ENCODE peak calls at places on chromosomes 5 and 9, in five cellular contexts. One of them, this sample, is unnamed.

GRCh38 chr9:137276757-137277328 is 683 bp upstream of the TOR4A start:
- DNase-seq in GM20000: peak; percentile 53
- DNase-seq in nephron progenitor cell: no peak
- DNase-seq in mammary epithelial cell: no peak
- DNase-seq in activated B cell treated with CpG ODN at 0.5 μM for 24 hours: no peak
- DNase-seq in this sample: peak; percentile 68

GRCh38 chr5:177495243-177496060 is 2.0 kb downstream of the PDLIM7 start:
- DNase-seq in mammary epithelial cell: peak; percentile 56
- DNase-seq in nephron progenitor cell: peak; percentile 74
- DNase-seq in activated B cell treated with CpG ODN at 0.5 μM for 24 hours: no peak
- DNase-seq in GM20000: peak; percentile 53
- DNase-seq in this sample: no peak

GRCh38 chr5:78534148-78535009 is 114.2 kb downstream of the LHFPL2 start:
- DNase-seq in mammary epithelial cell: no peak
- DNase-seq in activated B cell treated with CpG ODN at 0.5 μM for 24 hours: no peak
- DNase-seq in GM20000: no peak
- DNase-seq in nephron progenitor cell: no peak
- DNase-seq in this sample: no peak

GRCh38 chr5:127871448-127872153 is 168.4 kb downstream of the CCDC192 start:
- DNase-seq in mammary epithelial cell: peak; percentile 87
- DNase-seq in nephron progenitor cell: no peak
- DNase-seq in GM20000: no peak
- DNase-seq in activated B cell treated with CpG ODN at 0.5 μM for 24 hours: no peak
- DNase-seq in this sample: no peak

GRCh38 chr5:139271201-139272027 is 22.1 kb upstream of the MATR3 start:
- DNase-seq in GM20000: no peak
- DNase-seq in activated B cell treated with CpG ODN at 0.5 μM for 24 hours: no peak
- DNase-seq in nephron progenitor cell: no peak
- DNase-seq in mammary epithelial cell: peak; percentile 72
- DNase-seq in this sample: no peak

GRCh38 chr9:133979124-133979920 is 12.8 kb downstream of the VAV2 start:
- DNase-seq in GM20000: peak; percentile 81
- DNase-seq in nephron progenitor cell: peak; percentile 57
- DNase-seq in activated B cell treated with CpG ODN at 0.5 μM for 24 hours: peak; percentile 44
- DNase-seq in mammary epithelial cell: no peak
- DNase-seq in this sample: no peak

GRCh38 chr5:86665984-86666760 is 48.4 kb downstream of the COX7C start:
- DNase-seq in nephron progenitor cell: no peak
- DNase-seq in activated B cell treated with CpG ODN at 0.5 μM for 24 hours: no peak
- DNase-seq in mammary epithelial cell: no peak
- DNase-seq in GM20000: no peak
- DNase-seq in this sample: no peak

GRCh38 chr5:1543398-1544293 is 19.9 kb upstream of the LPCAT1 start:
- DNase-seq in nephron progenitor cell: no peak
- DNase-seq in GM20000: peak; percentile 6
- DNase-seq in mammary epithelial cell: no peak
- DNase-seq in activated B cell treated with CpG ODN at 0.5 μM for 24 hours: no peak
- DNase-seq in this sample: peak; percentile 34

GRCh38 chr9:95570150-95570549 is 53.4 kb upstream of the PTCH1 start:
- DNase-seq in activated B cell treated with CpG ODN at 0.5 μM for 24 hours: no peak
- DNase-seq in GM20000: no peak
- DNase-seq in mammary epithelial cell: no peak
- DNase-seq in nephron progenitor cell: no peak
- DNase-seq in this sample: no peak

GRCh38 chr5:124986667-124987066 is 240.2 kb upstream of the ZNF608 start:
- DNase-seq in activated B cell treated with CpG ODN at 0.5 μM for 24 hours: no peak
- DNase-seq in mammary epithelial cell: peak; percentile 81
- DNase-seq in GM20000: no peak
- DNase-seq in nephron progenitor cell: no peak
- DNase-seq in this sample: no peak

GRCh38 chr9:78032599-78033457 is 1.2 kb upstream of the GNAQ start:
- DNase-seq in nephron progenitor cell: no peak
- DNase-seq in mammary epithelial cell: no peak
- DNase-seq in GM20000: peak; percentile 24
- DNase-seq in activated B cell treated with CpG ODN at 0.5 μM for 24 hours: no peak
- DNase-seq in this sample: no peak

GRCh38 chr5:180811623-180812119 is 9.1 kb upstream of the MGAT1 start:
- DNase-seq in mammary epithelial cell: peak; percentile 50
- DNase-seq in GM20000: no peak
- DNase-seq in activated B cell treated with CpG ODN at 0.5 μM for 24 hours: no peak
- DNase-seq in nephron progenitor cell: no peak
- DNase-seq in this sample: no peak

GRCh38 chr5:165805756-165806155 is 2300.3 kb downstream of the MAT2B start:
- DNase-seq in GM20000: no peak
- DNase-seq in mammary epithelial cell: no peak
- DNase-seq in nephron progenitor cell: no peak
- DNase-seq in activated B cell treated with CpG ODN at 0.5 μM for 24 hours: no peak
- DNase-seq in this sample: no peak

GRCh38 chr9:127862075-127863011 is 7.9 kb upstream of the ENG start:
- DNase-seq in activated B cell treated with CpG ODN at 0.5 μM for 24 hours: peak; percentile 48
- DNase-seq in GM20000: peak; percentile 68
- DNase-seq in mammary epithelial cell: no peak
- DNase-seq in nephron progenitor cell: no peak
- DNase-seq in this sample: no peak

GRCh38 chr9:34986541-34987047 is 3.0 kb upstream of the DNAJB5 start:
- DNase-seq in GM20000: no peak
- DNase-seq in mammary epithelial cell: no peak
- DNase-seq in activated B cell treated with CpG ODN at 0.5 μM for 24 hours: no peak
- DNase-seq in nephron progenitor cell: peak; percentile 57
- DNase-seq in this sample: no peak

GRCh38 chr5:3517331-3517730 is 78.3 kb upstream of the IRX1 start:
- DNase-seq in activated B cell treated with CpG ODN at 0.5 μM for 24 hours: no peak
- DNase-seq in GM20000: no peak
- DNase-seq in mammary epithelial cell: no peak
- DNase-seq in nephron progenitor cell: peak; percentile 27
- DNase-seq in this sample: no peak
- TF ChIP-seq CTCF in activated B cell treated with CpG ODN at 0.5 μM for 24 hours: no peak
- TF ChIP-seq CTCF in GM20000: no peak
- TF ChIP-seq CTCF in mammary epithelial cell: no peak
- TF ChIP-seq CTCF in nephron progenitor cell: no peak
- TF ChIP-seq CTCF in this sample: no peak

DNA sequence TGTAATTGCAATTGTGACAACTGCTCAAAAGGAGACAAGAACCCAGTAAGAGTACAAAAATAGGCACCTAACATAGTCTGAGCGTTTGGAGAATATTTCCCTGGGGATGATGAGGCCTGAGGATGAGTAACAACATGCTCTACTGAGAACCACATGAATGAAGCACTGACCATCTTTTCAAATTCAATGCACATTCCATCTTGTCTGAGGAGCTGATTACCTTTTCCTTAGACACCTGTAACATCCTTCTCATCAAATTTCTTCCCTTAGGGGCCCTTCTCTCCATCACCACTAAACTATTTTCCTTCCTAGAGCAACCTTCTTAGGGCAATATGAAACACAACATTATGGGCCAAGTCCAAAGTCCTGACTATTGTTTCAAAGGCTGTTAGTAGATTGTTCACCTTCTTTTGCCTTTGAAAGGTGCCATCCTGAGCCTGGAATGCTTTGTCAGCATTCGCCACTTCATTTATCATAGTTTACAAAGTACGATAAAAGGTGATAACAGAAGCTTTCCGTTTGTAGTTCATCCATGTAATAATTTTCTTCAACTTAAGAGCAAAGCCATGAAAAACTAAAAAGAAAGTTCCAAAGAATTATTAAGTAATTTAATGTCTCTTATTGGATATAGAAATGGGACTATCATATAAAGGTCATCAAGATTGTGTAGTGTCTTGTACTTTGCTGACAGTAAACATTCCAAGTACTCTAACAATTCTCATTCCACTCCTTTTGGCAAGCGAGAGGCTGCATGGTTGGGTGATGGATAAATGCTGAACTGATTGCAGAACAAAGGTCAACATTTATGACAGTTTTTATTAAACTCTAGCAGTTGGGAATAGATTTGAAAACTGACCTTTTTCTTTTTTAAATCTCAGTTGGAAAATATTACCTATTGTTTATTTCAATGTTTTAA is 471.2 kb downstream of the PDE4D start:
- DNase-seq in activated B cell treated with CpG ODN at 0.5 μM for 24 hours: no peak
- DNase-seq in mammary epithelial cell: peak; percentile 5
- DNase-seq in nephron progenitor cell: no peak
- DNase-seq in GM20000: no peak
- DNase-seq in this sample: no peak
- TF ChIP-seq CTCF in activated B cell treated with CpG ODN at 0.5 μM for 24 hours: no peak
- TF ChIP-seq CTCF in mammary epithelial cell: no peak
- TF ChIP-seq CTCF in nephron progenitor cell: no peak
- TF ChIP-seq CTCF in GM20000: no peak
- TF ChIP-seq CTCF in this sample: no peak

GRCh38 chr5:41517909-41518308 is 7.5 kb upstream of the PLCXD3 start:
- DNase-seq in activated B cell treated with CpG ODN at 0.5 μM for 24 hours: no peak
- DNase-seq in nephron progenitor cell: no peak
- DNase-seq in GM20000: no peak
- DNase-seq in mammary epithelial cell: no peak
- DNase-seq in this sample: no peak

GRCh38 chr5:41522193-41522786 is 11.9 kb upstream of the PLCXD3 start:
- DNase-seq in GM20000: no peak
- DNase-seq in nephron progenitor cell: no peak
- DNase-seq in mammary epithelial cell: no peak
- DNase-seq in activated B cell treated with CpG ODN at 0.5 μM for 24 hours: no peak
- DNase-seq in this sample: no peak

GRCh38 chr5:41524174-41524573 is 13.8 kb upstream of the PLCXD3 start:
- DNase-seq in GM20000: no peak
- DNase-seq in mammary epithelial cell: no peak
- DNase-seq in activated B cell treated with CpG ODN at 0.5 μM for 24 hours: no peak
- DNase-seq in nephron progenitor cell: peak; percentile 19
- DNase-seq in this sample: no peak

DNA sequence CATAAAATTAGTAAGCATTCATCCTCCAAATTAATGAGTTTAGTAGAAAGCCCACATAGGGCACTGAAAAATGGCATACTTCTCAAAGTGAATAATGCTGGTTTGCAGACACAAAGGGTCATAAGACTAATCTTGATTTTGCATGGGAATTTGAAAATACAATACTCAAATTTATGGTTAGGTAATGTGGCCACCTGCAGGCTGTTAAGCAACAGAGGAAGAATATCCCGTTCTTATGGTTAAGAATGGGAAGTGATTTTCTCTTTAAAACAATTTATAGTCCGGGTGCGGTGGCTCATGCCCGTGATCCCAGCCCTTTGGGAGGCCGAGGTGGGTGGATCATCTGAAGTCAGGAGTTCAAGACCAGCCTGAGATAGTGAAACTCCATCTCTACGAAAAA is 9.4 kb upstream of the PLCXD3 start:
- DNase-seq in activated B cell treated with CpG ODN at 0.5 μM for 24 hours: no peak
- DNase-seq in mammary epithelial cell: no peak
- DNase-seq in nephron progenitor cell: no peak
- DNase-seq in GM20000: no peak
- DNase-seq in this sample: no peak
- TF ChIP-seq CTCF in activated B cell treated with CpG ODN at 0.5 μM for 24 hours: no peak
- TF ChIP-seq CTCF in mammary epithelial cell: peak; percentile 40
- TF ChIP-seq CTCF in nephron progenitor cell: no peak
- TF ChIP-seq CTCF in GM20000: no peak
- TF ChIP-seq CTCF in this sample: no peak

DNA sequence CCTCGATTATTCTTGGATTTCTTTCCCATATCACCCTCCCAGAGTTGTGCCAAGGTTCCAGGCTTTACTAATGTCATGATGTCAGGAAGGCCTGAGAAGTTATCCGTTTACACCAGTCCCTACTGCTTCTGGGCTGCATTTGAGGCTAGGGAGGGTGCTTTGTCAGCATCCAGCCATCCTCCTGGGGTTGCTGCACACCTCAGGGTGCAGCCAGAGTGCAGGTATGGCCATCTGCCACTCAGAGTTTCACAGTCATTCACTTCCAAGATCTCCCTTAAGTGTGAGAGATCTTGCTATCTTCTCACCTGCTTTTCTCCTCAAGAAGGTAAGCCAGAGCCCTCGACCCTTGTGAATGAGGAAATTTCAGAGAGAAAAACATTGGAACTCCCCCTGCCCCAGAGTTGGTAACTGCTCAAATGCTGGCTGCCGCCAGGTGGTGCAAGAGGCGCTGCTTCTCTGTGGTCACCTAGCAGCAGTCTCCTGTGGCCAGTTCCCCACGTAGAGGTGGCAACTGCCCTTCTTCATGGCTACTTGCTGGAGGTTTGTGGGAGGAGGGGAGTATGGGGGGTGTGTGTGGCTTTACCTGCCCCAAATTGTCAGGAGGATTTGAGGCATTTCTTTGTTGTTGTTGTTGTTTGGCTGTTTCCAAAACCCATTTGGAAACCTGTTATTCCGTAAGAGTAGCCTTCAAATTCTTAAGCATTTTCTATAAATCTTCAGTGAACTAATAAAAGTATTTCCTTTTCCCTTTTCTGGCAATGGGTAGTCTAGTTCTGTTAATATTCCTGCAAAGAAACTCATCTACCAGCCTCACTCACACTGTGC is 259.6 kb upstream of the DMRT1 start:
- DNase-seq in nephron progenitor cell: peak; percentile 26
- DNase-seq in GM20000: peak; percentile 44
- DNase-seq in activated B cell treated with CpG ODN at 0.5 μM for 24 hours: no peak
- DNase-seq in mammary epithelial cell: no peak
- DNase-seq in this sample: no peak
- TF ChIP-seq CTCF in nephron progenitor cell: peak; percentile 10
- TF ChIP-seq CTCF in GM20000: peak; percentile 6
- TF ChIP-seq CTCF in activated B cell treated with CpG ODN at 0.5 μM for 24 hours: no peak
- TF ChIP-seq CTCF in mammary epithelial cell: peak; percentile 19
- TF ChIP-seq CTCF in this sample: peak; percentile 65

DNA sequence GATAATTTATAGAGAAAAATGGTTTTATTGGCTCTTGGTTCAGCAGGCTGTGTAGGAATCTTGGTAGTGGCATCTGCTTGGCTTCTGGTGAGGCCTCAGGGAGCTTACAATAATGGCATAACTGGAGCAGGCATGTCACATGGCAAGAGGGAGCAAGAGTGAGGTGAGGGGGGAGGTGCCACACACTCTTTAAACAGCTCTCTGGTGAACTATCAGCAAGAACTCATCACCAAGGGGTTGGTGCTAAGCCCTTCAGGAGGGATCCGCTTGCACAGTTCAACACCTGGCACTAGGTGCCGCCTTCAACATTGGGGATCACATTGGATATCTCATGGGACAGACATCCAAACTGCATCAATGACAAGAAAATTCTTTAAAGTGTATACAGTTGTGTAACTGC is 10.5 kb downstream of the GPBP1 start:
- DNase-seq in GM20000: no peak
- DNase-seq in mammary epithelial cell: no peak
- DNase-seq in activated B cell treated with CpG ODN at 0.5 μM for 24 hours: no peak
- DNase-seq in nephron progenitor cell: no peak
- DNase-seq in this sample: no peak
- TF ChIP-seq CTCF in GM20000: no peak
- TF ChIP-seq CTCF in mammary epithelial cell: peak; percentile 19
- TF ChIP-seq CTCF in activated B cell treated with CpG ODN at 0.5 μM for 24 hours: no peak
- TF ChIP-seq CTCF in nephron progenitor cell: no peak
- TF ChIP-seq CTCF in this sample: no peak

DNA sequence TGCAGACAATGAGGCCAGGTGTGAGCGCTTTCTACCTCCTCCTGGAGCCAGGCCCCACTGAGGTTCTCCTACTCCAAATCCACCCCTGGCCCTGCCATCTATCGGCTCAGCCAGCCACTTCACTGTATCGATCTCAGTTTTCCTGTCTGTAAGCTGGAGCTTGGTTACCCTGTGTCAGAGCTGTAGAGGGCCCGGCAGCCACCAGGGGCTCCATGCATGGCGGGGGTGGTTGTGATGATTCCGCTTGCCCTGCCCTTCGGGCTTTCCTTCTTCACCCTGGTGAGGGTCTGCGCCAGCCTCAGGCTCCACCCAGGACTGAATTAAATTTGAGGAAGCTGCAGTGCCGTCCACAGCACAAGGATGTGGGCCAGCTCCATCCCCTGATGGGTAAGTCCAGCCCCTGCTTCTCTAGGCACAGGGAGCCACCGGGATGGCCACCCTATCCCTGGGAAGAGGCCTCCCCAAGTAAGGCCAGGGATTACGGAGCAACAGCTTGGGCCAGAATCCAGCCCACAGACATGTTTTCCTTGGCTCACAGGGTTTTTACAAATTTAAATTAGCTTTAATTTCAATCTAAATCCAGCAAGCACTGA is 89.0 kb upstream of the FBXW11 start:
- DNase-seq in activated B cell treated with CpG ODN at 0.5 μM for 24 hours: no peak
- DNase-seq in nephron progenitor cell: no peak
- DNase-seq in mammary epithelial cell: no peak
- DNase-seq in GM20000: no peak
- DNase-seq in this sample: no peak
- TF ChIP-seq CTCF in activated B cell treated with CpG ODN at 0.5 μM for 24 hours: no peak
- TF ChIP-seq CTCF in nephron progenitor cell: no peak
- TF ChIP-seq CTCF in mammary epithelial cell: no peak
- TF ChIP-seq CTCF in GM20000: no peak
- TF ChIP-seq CTCF in this sample: no peak

This sample was measured in type B pancreatic cell.